ENCODE peak calls at places on chromosome 22, in six cellular contexts. V is IMR-90, B is neuronal stem cell, G is mesenchymal stem cell, Z is trophoblast cell, Y is H1. W is an unnamed sample.

GRCh38 chr22:47192106-47192650 is 429.7 kb downstream of the TBC1D22A start:
- DNase-seq in G (no peak), Y (no peak), B (no peak), Z (no peak), V (no peak), W (peak)

GRCh38 chr22:46537221-46537945 is at the start of gene CELSR1:
- DNase-seq in V (peak), Y (peak), Z (peak), B (peak), G (no peak), W (peak)

GRCh38 chr22:43182726-43183125 is 4.2 kb downstream of the TTLL12 start:
- DNase-seq in Y (no peak), V (no peak), G (no peak), Z (no peak), B (no peak), W (no peak)

GRCh38 chr22:22710719-22711531 is 66.5 kb downstream of the GGTLC2 start:
- DNase-seq in V (peak), Z (peak), Y (peak), G (peak), B (peak), W (peak)

GRCh38 chr22:46587067-46587471 is 33.1 kb upstream of the GRAMD4 start:
- DNase-seq in B (no peak), Z (no peak), Y (no peak), V (no peak), G (no peak), W (peak)

GRCh38 chr22:46043816-46044717 is 67.1 kb upstream of the WNT7B start:
- DNase-seq in V (no peak), G (no peak), Y (peak), Z (no peak), B (no peak), W (peak)

GRCh38 chr22:46452195-46453005 is 85.0 kb downstream of the CELSR1 start:
- DNase-seq in G (no peak), V (no peak), B (no peak), Z (no peak), Y (no peak), W (no peak)

GRCh38 chr22:43440103-43440387 is 28.2 kb downstream of the MPPED1 start:
- DNase-seq in G (no peak), Z (no peak), V (no peak), Y (no peak), B (no peak), W (no peak)

GRCh38 chr22:42365337-42365865 is 66.8 kb downstream of the NFAM1 start:
- DNase-seq in B (no peak), V (no peak), Y (no peak), G (no peak), Z (peak), W (peak)

GRCh38 chr22:41862160-41862529 is 29.2 kb downstream of the SREBF2 start:
- DNase-seq in G (no peak), Z (no peak), B (no peak), Y (no peak), V (peak), W (no peak)

GRCh38 chr22:36775589-36775965 is 342 bp downstream of the IFT27 start:
- DNase-seq in B (peak), Y (peak), V (peak), Z (no peak), G (no peak), W (no peak)

GRCh38 chr22:36258750-36259619 is 6.1 kb downstream of the APOL1 start:
- DNase-seq in Y (peak), Z (no peak), V (peak), B (peak), G (peak), W (peak)

GRCh38 chr22:32827061-32827602 is 25.6 kb downstream of the TIMP3 start:
- DNase-seq in G (no peak), Z (no peak), B (no peak), V (no peak), Y (no peak), W (no peak)

GRCh38 chr22:45010532-45010900 is 711 bp upstream of the PHF21B start:
- DNase-seq in Z (no peak), G (no peak), Y (no peak), B (no peak), V (no peak), W (no peak)

GRCh38 chr22:22764085-22764484 is 119.7 kb downstream of the GGTLC2 start:
- DNase-seq in G (no peak), Z (no peak), V (no peak), Y (peak), B (no peak), W (no peak)

GRCh38 chr22:37381489-37381888 is 45.8 kb downstream of the ELFN2 start:
- DNase-seq in Z (no peak), B (no peak), V (peak), Y (no peak), G (no peak), W (no peak)

GRCh38 chr22:30276041-30276440 is 9.4 kb upstream of the OSM start:
- DNase-seq in B (no peak), Y (no peak), Z (no peak), G (no peak), V (no peak), W (no peak)
- H4K91ac ChIP-seq in B (no peak), Y (no peak), Z (no peak), G (no peak), V (no peak), W (no peak)

GRCh38 chr22:27512283-27512761 is 289.2 kb downstream of the MN1 start:
- DNase-seq in G (peak), Z (peak), Y (no peak), B (no peak), V (peak), W (no peak)

GRCh38 chr22:27514612-27515011 is 286.9 kb downstream of the MN1 start:
- DNase-seq in B (no peak), Y (no peak), V (no peak), G (no peak), Z (no peak), W (no peak)

GRCh38 chr22:27517361-27517760 is 284.2 kb downstream of the MN1 start:
- DNase-seq in Z (no peak), B (no peak), V (no peak), Y (no peak), G (no peak), W (no peak)

GRCh38 chr22:27513021-27513420 is 288.5 kb downstream of the MN1 start:
- DNase-seq in Y (no peak), Z (no peak), V (no peak), B (no peak), G (no peak), W (no peak)

GRCh38 chr22:27515091-27515523 is 286.4 kb downstream of the MN1 start:
- DNase-seq in B (no peak), Z (no peak), V (no peak), Y (no peak), G (no peak), W (no peak)
- H4K91ac ChIP-seq in B (no peak), Z (no peak), V (no peak), Y (no peak), G (no peak), W (no peak)

DNA sequence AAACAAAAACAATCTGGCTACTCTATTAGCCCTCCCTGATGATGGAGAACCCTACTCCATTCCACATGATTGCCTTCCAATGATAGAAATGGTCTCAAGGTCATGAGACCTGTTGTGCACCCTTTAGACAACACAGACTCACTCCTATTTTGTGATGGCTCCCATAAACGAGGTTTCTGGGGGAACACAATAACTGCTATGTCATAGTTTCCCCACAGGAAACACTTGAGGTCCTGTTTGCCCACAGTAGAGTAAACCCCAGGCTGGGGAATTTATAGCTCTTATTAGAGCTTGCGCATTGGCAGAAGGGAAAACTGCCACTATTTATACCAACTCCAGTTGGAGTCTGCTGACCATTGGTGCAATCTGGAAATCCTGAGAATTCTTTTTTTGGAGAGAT is 28.7 kb downstream of the MIF start:
- DNase-seq in G (no peak), Y (no peak), B (no peak), V (no peak), Z (no peak), W (no peak)
- H4K91ac ChIP-seq in G (no peak), Y (no peak), B (no peak), V (no peak), Z (no peak), W (no peak)

DNA sequence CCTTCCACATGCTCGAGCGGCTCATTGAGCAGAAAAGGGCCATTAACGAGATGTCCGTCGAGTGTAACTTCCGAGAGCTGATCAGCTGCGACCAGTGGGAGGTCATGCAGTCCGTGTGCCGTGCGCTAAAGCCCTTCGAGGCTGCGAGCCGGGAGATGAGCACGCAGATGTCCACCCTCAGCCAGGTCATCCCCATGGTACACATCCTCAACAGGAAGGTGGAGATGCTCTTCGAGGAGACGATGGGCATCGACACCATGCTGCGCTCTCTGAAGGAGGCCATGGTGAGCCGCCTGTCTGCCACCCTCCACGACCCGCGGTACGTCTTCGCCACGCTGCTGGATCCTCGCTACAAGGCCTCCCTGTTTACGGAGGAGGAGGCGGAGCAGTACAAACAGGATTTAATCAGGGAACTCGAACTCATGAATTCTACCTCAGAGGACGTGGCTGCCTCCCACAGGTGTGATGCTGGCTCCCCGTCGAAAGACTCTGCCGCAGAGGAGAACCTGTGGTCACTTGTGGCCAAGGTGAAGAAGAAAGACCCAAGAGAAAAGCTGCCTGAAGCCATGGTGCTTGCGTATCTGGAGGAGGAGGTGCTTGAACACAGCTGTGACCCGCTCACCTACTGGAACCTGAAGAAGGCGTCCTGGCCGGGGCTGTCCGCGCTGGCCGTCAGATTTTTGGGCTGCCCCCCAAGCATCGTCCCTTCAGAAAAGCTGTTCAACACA is 31.7 kb downstream of the ALG12 start:
- DNase-seq in G (no peak), V (no peak), B (no peak), Z (no peak), Y (no peak), W (no peak)
- H4K91ac ChIP-seq in G (no peak), V (no peak), B (no peak), Z (no peak), Y (no peak), W (no peak)

GRCh38 chr22:49112176-49112575 is 715.5 kb downstream of the BRD1 start:
- DNase-seq in Z (no peak), B (no peak), V (no peak), Y (no peak), G (no peak), W (no peak)

GRCh38 chr22:49111085-49111484 is 716.6 kb downstream of the BRD1 start:
- DNase-seq in Y (no peak), B (no peak), G (no peak), V (no peak), Z (no peak), W (no peak)

GRCh38 chr22:49115186-49115585 is 712.5 kb downstream of the BRD1 start:
- DNase-seq in Y (no peak), G (no peak), B (no peak), Z (no peak), V (no peak), W (no peak)

GRCh38 chr22:49113758-49114157 is 713.9 kb downstream of the BRD1 start:
- DNase-seq in B (no peak), Y (no peak), V (no peak), Z (no peak), G (no peak), W (no peak)

GRCh38 chr22:49112661-49113626 is 714.7 kb downstream of the BRD1 start:
- DNase-seq in G (no peak), Y (no peak), V (no peak), Z (no peak), B (no peak), W (no peak)
- H4K91ac ChIP-seq in G (no peak), Y (no peak), V (no peak), Z (no peak), B (peak), W (no peak)

GRCh38 chr22:39647836-39648500 is 77.4 kb downstream of the CACNA1I start:
- DNase-seq in G (no peak), Y (no peak), V (no peak), Z (no peak), B (no peak), W (no peak)

GRCh38 chr22:39645532-39645931 is 75.0 kb downstream of the CACNA1I start:
- DNase-seq in Z (no peak), V (no peak), B (no peak), G (no peak), Y (no peak), W (no peak)

GRCh38 chr22:39643311-39644083 is 72.9 kb downstream of the CACNA1I start:
- DNase-seq in G (no peak), Y (no peak), V (peak), B (no peak), Z (no peak), W (no peak)

GRCh38 chr22:39649500-39650089 is 79.0 kb downstream of the CACNA1I start:
- DNase-seq in G (no peak), Z (no peak), V (no peak), B (no peak), Y (no peak), W (no peak)

GRCh38 chr22:39646614-39647210 is 76.2 kb downstream of the CACNA1I start:
- DNase-seq in Y (no peak), B (no peak), G (no peak), Z (no peak), V (no peak), W (no peak)
- H4K91ac ChIP-seq in Y (no peak), B (no peak), G (no peak), Z (no peak), V (no peak), W (no peak)

DNA sequence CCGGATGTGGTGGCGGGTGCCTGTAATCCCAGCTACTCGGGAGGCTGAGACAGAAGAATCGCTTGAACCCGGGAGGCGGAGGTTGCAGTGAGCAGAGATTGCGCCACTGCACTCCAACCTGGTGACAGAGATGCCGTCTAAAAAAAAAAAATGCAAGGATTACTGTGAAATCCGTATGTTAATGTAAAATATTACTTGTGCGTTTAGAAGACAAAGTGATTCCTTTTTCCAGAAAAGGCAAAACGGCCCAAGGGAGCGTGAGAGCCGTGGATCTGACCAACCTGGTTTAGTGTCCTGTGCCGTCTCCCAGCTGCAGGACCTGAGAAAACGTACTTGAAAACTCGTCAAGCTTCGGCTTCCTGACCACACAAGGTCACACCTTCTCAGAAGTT is 905 bp downstream of the HDHD5 start:
- DNase-seq in Z (no peak), Y (no peak), G (no peak), V (no peak), B (no peak), W (no peak)
- H4K91ac ChIP-seq in Z (peak), Y (no peak), G (no peak), V (peak), B (no peak), W (no peak)

GRCh38 chr22:19972251-19972650 is 30.6 kb upstream of the TXNRD2 start:
- DNase-seq in B (no peak), Y (no peak), V (no peak), Z (no peak), G (no peak), W (no peak)
- H4K91ac ChIP-seq in B (no peak), Y (no peak), V (no peak), Z (no peak), G (no peak), W (no peak)

GRCh38 chr22:21702700-21703683 is 32.6 kb downstream of the YPEL1 start:
- DNase-seq in B (no peak), V (no peak), Z (no peak), G (no peak), Y (no peak), W (no peak)

GRCh38 chr22:21702094-21702493 is 33.5 kb downstream of the YPEL1 start:
- DNase-seq in Y (no peak), V (no peak), G (no peak), Z (no peak), B (no peak), W (no peak)

GRCh38 chr22:21700822-21701221 is 34.8 kb downstream of the YPEL1 start:
- DNase-seq in Z (peak), G (no peak), V (no peak), B (no peak), Y (no peak), W (no peak)

GRCh38 chr22:21699643-21700042 is 33.8 kb downstream of the PPIL2 start:
- DNase-seq in G (no peak), Y (no peak), V (no peak), Z (no peak), B (no peak), W (no peak)

GRCh38 chr22:21701384-21701971 is 34.1 kb downstream of the YPEL1 start:
- DNase-seq in Z (peak), Y (no peak), V (no peak), G (no peak), B (no peak), W (no peak)
- H4K91ac ChIP-seq in Z (no peak), Y (no peak), V (no peak), G (no peak), B (no peak), W (no peak)